ENCODE peak calls at places on chromosomes 13 and 19, in eight cellular contexts. One of them, this sample, is unnamed.

GRCh38 chr13:27038323-27038722 is 133.3 kb downstream of the USP12 start:
- DNase-seq in endodermal cell: no peak
- DNase-seq in astrocyte of the spinal cord: peak
- DNase-seq in WERI-Rb-1: no peak
- DNase-seq in colonic mucosa: no peak
- DNase-seq in BE2C: no peak
- DNase-seq in HepG2: no peak
- DNase-seq in breast epithelium: no peak
- DNase-seq in this sample: no peak

GRCh38 chr13:72986197-72986596 is 72.6 kb upstream of the KLF5 start:
- DNase-seq in endodermal cell: no peak
- DNase-seq in astrocyte of the spinal cord: no peak
- DNase-seq in WERI-Rb-1: no peak
- DNase-seq in colonic mucosa: no peak
- DNase-seq in BE2C: no peak
- DNase-seq in HepG2: no peak
- DNase-seq in breast epithelium: no peak
- DNase-seq in this sample: no peak

GRCh38 chr13:103288114-103288513 is 221.9 kb upstream of the SLC10A2 start:
- DNase-seq in endodermal cell: no peak
- DNase-seq in astrocyte of the spinal cord: no peak
- DNase-seq in WERI-Rb-1: no peak
- DNase-seq in colonic mucosa: no peak
- DNase-seq in BE2C: no peak
- DNase-seq in HepG2: no peak
- DNase-seq in breast epithelium: no peak
- DNase-seq in this sample: no peak

GRCh38 chr13:109989686-109990085 is 203.3 kb upstream of the IRS2 start:
- DNase-seq in endodermal cell: peak
- DNase-seq in astrocyte of the spinal cord: peak
- DNase-seq in WERI-Rb-1: no peak
- DNase-seq in colonic mucosa: no peak
- DNase-seq in BE2C: no peak
- DNase-seq in HepG2: no peak
- DNase-seq in breast epithelium: no peak
- DNase-seq in this sample: no peak

GRCh38 chr13:30341815-30342570 is 34.6 kb upstream of the KATNAL1 start:
- DNase-seq in endodermal cell: no peak
- DNase-seq in astrocyte of the spinal cord: peak
- DNase-seq in WERI-Rb-1: no peak
- DNase-seq in colonic mucosa: peak
- DNase-seq in BE2C: peak
- DNase-seq in HepG2: no peak
- DNase-seq in breast epithelium: peak
- DNase-seq in this sample: peak

GRCh38 chr19:13905634-13906524 is at the start of the genes BRME1 and CC2D1A:
- DNase-seq in endodermal cell: peak
- DNase-seq in astrocyte of the spinal cord: peak
- DNase-seq in WERI-Rb-1: peak
- DNase-seq in colonic mucosa: peak
- DNase-seq in BE2C: peak
- DNase-seq in HepG2: peak
- DNase-seq in breast epithelium: peak
- DNase-seq in this sample: peak

GRCh38 chr19:5257155-5258045 is 83.2 kb downstream of the PTPRS start:
- DNase-seq in endodermal cell: no peak
- DNase-seq in astrocyte of the spinal cord: no peak
- DNase-seq in WERI-Rb-1: no peak
- DNase-seq in colonic mucosa: no peak
- DNase-seq in BE2C: no peak
- DNase-seq in HepG2: no peak
- DNase-seq in breast epithelium: no peak
- DNase-seq in this sample: no peak

GRCh38 chr13:43682698-43683097 is 104.1 kb downstream of the ENOX1 start:
- DNase-seq in endodermal cell: no peak
- DNase-seq in astrocyte of the spinal cord: no peak
- DNase-seq in WERI-Rb-1: no peak
- DNase-seq in colonic mucosa: no peak
- DNase-seq in BE2C: no peak
- DNase-seq in HepG2: no peak
- DNase-seq in breast epithelium: no peak
- DNase-seq in this sample: no peak

GRCh38 chr13:42894765-42895181 is 97.3 kb downstream of the EPSTI1 start:
- DNase-seq in endodermal cell: no peak
- DNase-seq in astrocyte of the spinal cord: peak
- DNase-seq in WERI-Rb-1: no peak
- DNase-seq in colonic mucosa: peak
- DNase-seq in BE2C: no peak
- DNase-seq in HepG2: no peak
- DNase-seq in breast epithelium: no peak
- DNase-seq in this sample: no peak

DNA sequence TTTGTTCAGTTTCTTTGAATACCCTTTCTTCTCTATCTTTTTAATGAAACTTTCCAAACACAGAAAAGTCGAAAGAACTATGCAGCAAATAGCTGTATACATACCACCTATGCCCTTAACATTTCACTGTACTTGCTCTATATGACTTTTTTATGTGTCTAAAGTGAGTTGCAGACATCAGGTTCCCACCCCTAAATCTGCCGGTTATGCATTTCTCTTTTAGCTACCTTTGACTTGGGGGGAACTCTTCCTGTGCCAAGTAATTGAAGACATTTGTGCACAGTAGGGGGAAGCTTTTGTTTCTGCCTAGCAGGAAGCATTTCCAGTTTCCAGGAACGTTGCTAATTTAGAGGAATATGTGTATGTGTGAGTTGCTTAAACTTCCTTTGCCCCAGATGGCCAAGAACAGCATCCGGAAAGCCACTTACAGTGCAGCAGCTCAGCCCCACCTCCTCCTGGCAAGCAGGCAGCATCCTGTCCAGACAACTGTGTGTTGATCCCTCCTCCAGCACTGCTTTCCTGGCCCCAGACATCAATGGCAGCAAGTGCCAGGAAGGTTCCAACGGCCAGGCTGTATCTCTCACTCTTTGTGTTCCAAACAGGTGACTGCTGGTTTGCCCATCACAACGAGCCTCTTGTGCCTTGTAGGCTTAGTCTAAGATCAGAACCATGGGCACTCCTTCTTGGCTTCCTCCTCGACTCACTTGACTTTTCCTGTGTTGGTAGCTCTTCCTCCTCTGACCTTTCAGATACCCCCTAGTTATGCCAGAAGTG is 14.7 kb upstream of the GRAMD1A start:
- DNase-seq in endodermal cell: peak
- DNase-seq in astrocyte of the spinal cord: no peak
- DNase-seq in WERI-Rb-1: peak
- DNase-seq in colonic mucosa: peak
- DNase-seq in BE2C: peak
- DNase-seq in HepG2: no peak
- DNase-seq in breast epithelium: peak
- DNase-seq in this sample: peak
- TF ChIP-seq CTCF in endodermal cell: no peak
- TF ChIP-seq CTCF in astrocyte of the spinal cord: no peak
- TF ChIP-seq CTCF in WERI-Rb-1: peak
- TF ChIP-seq CTCF in colonic mucosa: no peak
- TF ChIP-seq CTCF in BE2C: no peak
- TF ChIP-seq CTCF in HepG2: peak
- TF ChIP-seq CTCF in breast epithelium: no peak
- TF ChIP-seq CTCF in this sample: no peak

GRCh38 chr19:17402982-17403855 is 2.2 kb downstream of the BST2 start:
- DNase-seq in endodermal cell: peak
- DNase-seq in astrocyte of the spinal cord: no peak
- DNase-seq in WERI-Rb-1: no peak
- DNase-seq in colonic mucosa: no peak
- DNase-seq in BE2C: peak
- DNase-seq in HepG2: no peak
- DNase-seq in breast epithelium: no peak
- DNase-seq in this sample: no peak
- H3K4me3 ChIP-seq in endodermal cell: peak
- H3K4me3 ChIP-seq in astrocyte of the spinal cord: no peak
- H3K4me3 ChIP-seq in WERI-Rb-1: no peak
- H3K4me3 ChIP-seq in colonic mucosa: peak
- H3K4me3 ChIP-seq in BE2C: peak
- H3K4me3 ChIP-seq in HepG2: no peak
- H3K4me3 ChIP-seq in breast epithelium: peak
- H3K4me3 ChIP-seq in this sample: peak

GRCh38 chr13:37074703-37075102 is 15.2 kb upstream of the SUPT20H start:
- DNase-seq in endodermal cell: no peak
- DNase-seq in astrocyte of the spinal cord: peak
- DNase-seq in WERI-Rb-1: no peak
- DNase-seq in colonic mucosa: no peak
- DNase-seq in BE2C: no peak
- DNase-seq in HepG2: no peak
- DNase-seq in breast epithelium: no peak
- DNase-seq in this sample: no peak
- TF ChIP-seq CTCF in endodermal cell: peak
- TF ChIP-seq CTCF in astrocyte of the spinal cord: peak
- TF ChIP-seq CTCF in WERI-Rb-1: no peak
- TF ChIP-seq CTCF in colonic mucosa: no peak
- TF ChIP-seq CTCF in BE2C: peak
- TF ChIP-seq CTCF in HepG2: peak
- TF ChIP-seq CTCF in breast epithelium: peak
- TF ChIP-seq CTCF in this sample: peak

GRCh38 chr19:47447470-47448359 is 24.0 kb downstream of the SLC8A2 start:
- DNase-seq in endodermal cell: peak
- DNase-seq in astrocyte of the spinal cord: peak
- DNase-seq in WERI-Rb-1: peak
- DNase-seq in colonic mucosa: peak
- DNase-seq in BE2C: peak
- DNase-seq in HepG2: peak
- DNase-seq in breast epithelium: no peak
- DNase-seq in this sample: peak
- H3K4me3 ChIP-seq in endodermal cell: peak
- H3K4me3 ChIP-seq in astrocyte of the spinal cord: no peak
- H3K4me3 ChIP-seq in WERI-Rb-1: no peak
- H3K4me3 ChIP-seq in colonic mucosa: no peak
- H3K4me3 ChIP-seq in BE2C: peak
- H3K4me3 ChIP-seq in HepG2: peak
- H3K4me3 ChIP-seq in breast epithelium: peak
- H3K4me3 ChIP-seq in this sample: peak

GRCh38 chr13:18212873-18213272 is 968.8 kb downstream of the TUBA3C start:
- DNase-seq in endodermal cell: no peak
- DNase-seq in astrocyte of the spinal cord: no peak
- DNase-seq in WERI-Rb-1: no peak
- DNase-seq in colonic mucosa: no peak
- DNase-seq in BE2C: no peak
- DNase-seq in HepG2: peak
- DNase-seq in breast epithelium: no peak
- DNase-seq in this sample: no peak
- TF ChIP-seq CTCF in endodermal cell: no peak
- TF ChIP-seq CTCF in astrocyte of the spinal cord: no peak
- TF ChIP-seq CTCF in WERI-Rb-1: no peak
- TF ChIP-seq CTCF in colonic mucosa: no peak
- TF ChIP-seq CTCF in BE2C: no peak
- TF ChIP-seq CTCF in HepG2: no peak
- TF ChIP-seq CTCF in breast epithelium: no peak
- TF ChIP-seq CTCF in this sample: no peak

GRCh38 chr13:48492123-48493075 is 40.5 kb downstream of the RCBTB2 start:
- DNase-seq in endodermal cell: no peak
- DNase-seq in astrocyte of the spinal cord: no peak
- DNase-seq in WERI-Rb-1: no peak
- DNase-seq in colonic mucosa: peak
- DNase-seq in BE2C: peak
- DNase-seq in HepG2: no peak
- DNase-seq in breast epithelium: no peak
- DNase-seq in this sample: peak
- H3K4me3 ChIP-seq in endodermal cell: no peak
- H3K4me3 ChIP-seq in astrocyte of the spinal cord: no peak
- H3K4me3 ChIP-seq in WERI-Rb-1: no peak
- H3K4me3 ChIP-seq in colonic mucosa: no peak
- H3K4me3 ChIP-seq in BE2C: peak
- H3K4me3 ChIP-seq in HepG2: no peak
- H3K4me3 ChIP-seq in breast epithelium: peak
- H3K4me3 ChIP-seq in this sample: peak

GRCh38 chr13:65932013-65932412 is 1298.1 kb downstream of the PCDH9 start:
- DNase-seq in endodermal cell: no peak
- DNase-seq in astrocyte of the spinal cord: no peak
- DNase-seq in WERI-Rb-1: no peak
- DNase-seq in colonic mucosa: no peak
- DNase-seq in BE2C: no peak
- DNase-seq in HepG2: no peak
- DNase-seq in breast epithelium: no peak
- DNase-seq in this sample: no peak

GRCh38 chr13:65932587-65933239 is 1297.4 kb downstream of the PCDH9 start:
- DNase-seq in endodermal cell: no peak
- DNase-seq in astrocyte of the spinal cord: no peak
- DNase-seq in WERI-Rb-1: no peak
- DNase-seq in colonic mucosa: no peak
- DNase-seq in BE2C: no peak
- DNase-seq in HepG2: no peak
- DNase-seq in breast epithelium: no peak
- DNase-seq in this sample: no peak

GRCh38 chr13:65929436-65929835 is 1300.7 kb downstream of the PCDH9 start:
- DNase-seq in endodermal cell: no peak
- DNase-seq in astrocyte of the spinal cord: no peak
- DNase-seq in WERI-Rb-1: no peak
- DNase-seq in colonic mucosa: no peak
- DNase-seq in BE2C: no peak
- DNase-seq in HepG2: no peak
- DNase-seq in breast epithelium: no peak
- DNase-seq in this sample: no peak

GRCh38 chr13:65921933-65922332 is 1308.2 kb downstream of the PCDH9 start:
- DNase-seq in endodermal cell: no peak
- DNase-seq in astrocyte of the spinal cord: peak
- DNase-seq in WERI-Rb-1: no peak
- DNase-seq in colonic mucosa: no peak
- DNase-seq in BE2C: no peak
- DNase-seq in HepG2: no peak
- DNase-seq in breast epithelium: no peak
- DNase-seq in this sample: no peak

DNA sequence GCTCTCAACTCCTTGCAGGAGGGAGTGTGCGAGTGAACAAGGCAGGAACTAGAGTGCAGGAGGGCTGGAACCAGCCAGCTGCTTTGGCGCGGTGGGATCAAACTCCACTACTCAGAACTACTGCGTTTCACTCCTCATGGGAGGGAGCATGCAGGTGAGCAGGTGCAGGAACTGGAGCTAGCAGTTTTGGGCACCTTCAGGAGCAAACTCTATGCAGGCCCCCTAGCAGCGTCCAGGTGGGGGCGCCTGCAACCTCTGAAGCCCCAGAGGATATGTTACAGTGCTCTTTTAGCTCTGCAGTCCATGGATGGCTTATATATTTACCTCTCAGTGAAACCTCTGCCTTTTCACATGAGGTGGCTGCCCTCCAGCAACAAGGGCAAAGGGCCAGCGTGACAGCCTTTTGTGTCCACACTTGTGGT is 1303.4 kb downstream of the PCDH9 start:
- DNase-seq in endodermal cell: peak
- DNase-seq in astrocyte of the spinal cord: no peak
- DNase-seq in WERI-Rb-1: peak
- DNase-seq in colonic mucosa: peak
- DNase-seq in BE2C: peak
- DNase-seq in HepG2: peak
- DNase-seq in breast epithelium: no peak
- DNase-seq in this sample: peak
- TF ChIP-seq CTCF in endodermal cell: peak
- TF ChIP-seq CTCF in astrocyte of the spinal cord: peak
- TF ChIP-seq CTCF in WERI-Rb-1: peak
- TF ChIP-seq CTCF in colonic mucosa: no peak
- TF ChIP-seq CTCF in BE2C: peak
- TF ChIP-seq CTCF in HepG2: peak
- TF ChIP-seq CTCF in breast epithelium: no peak
- TF ChIP-seq CTCF in this sample: peak

This sample was measured in left ventricle myocardium inferior.